ENCODE peak calls at places on chromosomes 6 and 20, in six cellular contexts. X is HEK293T, G is B cell, V is ACHN, O is ovary, Z is anterior cingulate cortex. I is an unnamed sample.
A peak's percentile ranks its signal among the peaks of the same experiment; 100 is the strongest.

GRCh38 chr20:38805502-38805957 is at the start of gene PPP1R16B:
- DNase-seq in V (no peak), Z (no peak), X (peak; percentile 79), O (no peak), G (peak; percentile 89), I (peak; percentile 88)

GRCh38 chr20:48683467-48684175 is 144.2 kb downstream of the PREX1 start:
- DNase-seq in O (no peak), Z (no peak), X (no peak), V (no peak), G (no peak), I (no peak)

GRCh38 chr6:163346529-163346961 is 68.0 kb upstream of the QKI start:
- DNase-seq in G (no peak), X (no peak), Z (peak; percentile 19), V (no peak), O (no peak), I (no peak)

GRCh38 chr6:164826831-164827468 is 482.5 kb downstream of the C6orf118 start:
- DNase-seq in V (no peak), G (no peak), Z (no peak), O (no peak), X (no peak), I (no peak)

GRCh38 chr6:14267885-14268660 is 150.5 kb downstream of the CD83 start:
- DNase-seq in V (no peak), X (no peak), G (no peak), Z (no peak), O (no peak), I (no peak)

GRCh38 chr6:37173573-37174195 is 3.7 kb downstream of the PIM1 start:
- DNase-seq in Z (no peak), O (no peak), G (no peak), X (no peak), V (no peak), I (no peak)

GRCh38 chr6:17758113-17758512 is 51.4 kb upstream of the NUP153 start:
- DNase-seq in V (no peak), G (no peak), Z (no peak), O (no peak), X (no peak), I (no peak)

GRCh38 chr6:119240257-119241123 is 109.1 kb downstream of the MAN1A1 start:
- DNase-seq in O (no peak), Z (no peak), V (peak; percentile 2), G (no peak), X (no peak), I (no peak)

GRCh38 chr20:24211972-24212371 is 223.4 kb upstream of the GGTLC1 start:
- DNase-seq in O (no peak), G (no peak), X (no peak), Z (no peak), V (no peak), I (no peak)

GRCh38 chr20:37335642-37336368 is 10.1 kb upstream of the SRC start:
- DNase-seq in Z (no peak), X (no peak), O (no peak), V (no peak), G (no peak), I (no peak)

GRCh38 chr6:113394724-113395123 is 462.4 kb upstream of the MARCKS start:
- DNase-seq in G (no peak), X (no peak), O (no peak), Z (no peak), V (no peak), I (no peak)

GRCh38 chr6:156174026-156174880 is 602.9 kb upstream of the ARID1B start:
- DNase-seq in O (no peak), Z (no peak), G (no peak), V (no peak), X (no peak), I (no peak)

GRCh38 chr6:156857573-156857972 is 80.4 kb downstream of the ARID1B start:
- DNase-seq in X (no peak), V (no peak), G (no peak), O (no peak), Z (no peak), I (no peak)

GRCh38 chr6:186221-186965 is 105.9 kb upstream of the DUSP22 start:
- DNase-seq in X (no peak), V (no peak), Z (no peak), O (no peak), G (no peak), I (no peak)

GRCh38 chr6:150635906-150636514 is 36.3 kb downstream of the PLEKHG1 start:
- DNase-seq in G (peak; percentile 41), X (no peak), V (no peak), Z (no peak), O (no peak), I (no peak)

GRCh38 chr6:36358235-36358915 is 21.7 kb upstream of the BNIP5 start:
- DNase-seq in G (no peak), O (no peak), Z (no peak), V (no peak), X (no peak), I (no peak)

GRCh38 chr6:11536795-11537194 is 754 bp upstream of the TMEM170B start:
- DNase-seq in Z (no peak), G (no peak), X (no peak), O (peak; percentile 20), V (no peak), I (no peak)

GRCh38 chr6:159892053-159892452 is 1.3 kb downstream of the MAS1 start:
- DNase-seq in V (no peak), G (no peak), X (no peak), Z (no peak), O (no peak), I (no peak)

GRCh38 chr6:30171677-30172471 is 8.5 kb downstream of the TRIM15 start:
- DNase-seq in G (peak; percentile 29), Z (no peak), X (no peak), V (no peak), O (no peak), I (no peak)

GRCh38 chr6:113732384-113732966 is 124.7 kb upstream of the MARCKS start:
- DNase-seq in V (no peak), G (no peak), Z (no peak), X (no peak), O (peak; percentile 22), I (no peak)

GRCh38 chr6:44294832-44295791 is 18.0 kb downstream of the AARS2 start:
- DNase-seq in X (no peak), Z (no peak), O (no peak), G (no peak), V (no peak), I (no peak)

GRCh38 chr6:153790881-153791473 is 248.1 kb upstream of the OPRM1 start:
- DNase-seq in O (no peak), V (peak; percentile 22), Z (no peak), G (no peak), X (peak; percentile 22), I (no peak)

GRCh38 chr6:106783631-106784566 is 154.5 kb downstream of the QRSL1 start:
- DNase-seq in O (no peak), Z (no peak), X (no peak), V (peak; percentile 63), G (no peak), I (peak; percentile 54)

GRCh38 chr20:1946442-1946761 is 47.5 kb downstream of the PDYN start:
- DNase-seq in O (no peak), V (no peak), G (no peak), X (no peak), Z (no peak), I (no peak)

GRCh38 chr6:12010635-12011275 is 1.4 kb upstream of the HIVEP1 start:
- DNase-seq in G (no peak), V (no peak), Z (peak; percentile 61), X (peak; percentile 38), O (peak; percentile 76), I (peak; percentile 56)

GRCh38 chr20:62742979-62743776 is 34.5 kb downstream of the NTSR1 start:
- DNase-seq in Z (no peak), O (no peak), V (no peak), X (no peak), G (no peak), I (no peak)

GRCh38 chr6:47057830-47058540 is 15.9 kb upstream of the ADGRF1 start:
- DNase-seq in X (no peak), O (no peak), Z (no peak), V (no peak), G (no peak), I (no peak)

GRCh38 chr6:2853766-2854393 is 12.2 kb upstream of the SERPINB1 start:
- DNase-seq in G (peak; percentile 73), V (peak; percentile 57), Z (no peak), O (peak; percentile 61), X (peak; percentile 56), I (peak; percentile 79)

GRCh38 chr20:1829531-1829930 is 65.7 kb upstream of the SIRPA start:
- DNase-seq in O (no peak), G (no peak), V (no peak), X (no peak), Z (no peak), I (no peak)

GRCh38 chr6:124053315-124053714 is 249.7 kb downstream of the NKAIN2 start:
- DNase-seq in O (no peak), G (no peak), V (no peak), X (no peak), Z (no peak), I (no peak)

GRCh38 chr6:36487698-36488097 is 44.9 kb downstream of the KCTD20 start:
- DNase-seq in G (no peak), O (no peak), V (no peak), X (no peak), Z (no peak), I (no peak)

GRCh38 chr6:2783188-2783957 is 18.2 kb downstream of the WRNIP1 start:
- DNase-seq in V (no peak), Z (no peak), X (no peak), G (no peak), O (no peak), I (no peak)

GRCh38 chr6:21808045-21808470 is 214.5 kb downstream of the SOX4 start:
- DNase-seq in O (peak; percentile 47), Z (no peak), G (no peak), X (no peak), V (peak; percentile 58), I (peak; percentile 31)